ENCODE peak calls at places on chromosomes 13 and 19, in six cellular contexts. G is stimulated activated CD8-positive, alpha-beta memory T cell treated with anti-CD3 and anti-CD28 coated beads, Interleukin-12 subunit alpha, Interleukin-12 subunit beta, amount 100 ng/mL, for 4 hours; E is activated T-cell treated with anti-CD3 and anti-CD28 coated beads for 48 hours; H is activated gamma-delta T cell treated with Interleukin-2 at 50 U/mL for 16 hours; Z is fibroblast of the conjunctiva; V is EL. O is an unnamed sample.
A peak's percentile ranks its signal among the peaks of the same experiment; 100 is the strongest.

GRCh38 chr19:8387688-8388611 is 2.2 kb upstream of the RAB11B start:
- DNase-seq in H (no peak), G (no peak), Z (no peak), V (no peak), E (no peak), O (no peak)

GRCh38 chr13:37617162-37617561 is 18.6 kb upstream of the POSTN start:
- DNase-seq in H (no peak), G (no peak), E (no peak), Z (peak; percentile 24), V (peak; percentile 97), O (no peak)

GRCh38 chr19:12967907-12968306 is 1.5 kb upstream of the DAND5 start:
- DNase-seq in H (no peak), G (no peak), Z (no peak), E (no peak), V (no peak), O (no peak)

GRCh38 chr13:79003989-79004550 is 345.1 kb upstream of the OBI1 start:
- DNase-seq in V (no peak), G (no peak), Z (no peak), H (no peak), E (no peak), O (no peak)

GRCh38 chr13:21742041-21742440 is 71.2 kb downstream of the FGF9 start:
- DNase-seq in G (no peak), V (no peak), H (no peak), Z (no peak), E (no peak), O (no peak)

GRCh38 chr19:46911456-46911855 is 50.7 kb downstream of the ARHGAP35 start:
- DNase-seq in E (no peak), G (no peak), V (no peak), Z (no peak), H (no peak), O (no peak)

GRCh38 chr13:37175996-37176395 is 70.5 kb upstream of the CSNK1A1L start:
- DNase-seq in E (no peak), V (peak; percentile 47), G (no peak), Z (peak; percentile 68), H (no peak), O (peak; percentile 28)

GRCh38 chr19:17125052-17125727 is 49.6 kb downstream of the MYO9B start:
- DNase-seq in G (no peak), E (no peak), V (peak; percentile 61), Z (no peak), H (no peak), O (no peak)